ENCODE peak calls at places on chromosomes 4 and X, in nine cellular contexts. U is H54, B is heart left ventricle, E is lower leg skin, M is A549, W is stomach, K is esophagus squamous epithelium, X is transverse colon, F is IMR-90. N is an unnamed sample.

GRCh38 chr4:181006509-181007290 is 1236.5 kb upstream of the TENM3 start:
- DNase-seq in F (no peak), B (no peak), E (no peak), K (no peak), U (no peak), M (no peak), X (no peak), W (no peak), N (no peak)

GRCh38 chr4:132770776-132771175 is 378.3 kb upstream of the PCDH10 start:
- DNase-seq in K (no peak), M (no peak), F (no peak), X (no peak), B (no peak), U (no peak), E (no peak), W (no peak), N (no peak)

GRCh38 chr4:80255374-80256095 is 10.9 kb upstream of the FGF5 start:
- DNase-seq in W (no peak), E (no peak), B (no peak), U (no peak), M (no peak), F (peak), K (no peak), X (no peak), N (no peak)

GRCh38 chr4:176258135-176258534 is 10.9 kb downstream of the ASB5 start:
- DNase-seq in F (no peak), B (no peak), W (no peak), E (no peak), X (no peak), U (no peak), M (no peak), K (no peak), N (no peak)

GRCh38 chr4:82050806-82051205 is 323.0 kb downstream of the HNRNPD start:
- DNase-seq in B (no peak), E (no peak), F (no peak), K (no peak), M (no peak), X (no peak), W (no peak), U (no peak), N (no peak)

GRCh38 chrX:370963-371745 is 15.6 kb downstream of the PPP2R3B start:
- DNase-seq in W (no peak), K (no peak), F (no peak), B (no peak), X (no peak), E (no peak), M (no peak), U (no peak), N (no peak)

GRCh38 chr4:83657336-83657735 is 121.4 kb downstream of the GPAT3 start:
- DNase-seq in M (no peak), F (no peak), W (no peak), X (no peak), B (no peak), U (no peak), E (no peak), K (no peak), N (no peak)

GRCh38 chr4:102358128-102358527 is 12.8 kb upstream of the SLC39A8 start:
- DNase-seq in F (no peak), W (no peak), M (no peak), U (no peak), X (no peak), B (no peak), E (no peak), K (no peak), N (no peak)

GRCh38 chr4:80540785-80541469 is 205.4 kb downstream of the CFAP299 start:
- DNase-seq in U (no peak), X (no peak), M (no peak), K (no peak), B (no peak), E (no peak), W (no peak), F (peak), N (no peak)

GRCh38 chrX:107826286-107827136 is 845 bp downstream of the MID2 start:
- DNase-seq in W (peak), U (peak), K (no peak), X (peak), M (peak), F (peak), B (peak), E (no peak), N (no peak)

GRCh38 chr4:36333303-36333877 is 52.0 kb downstream of the DTHD1 start:
- DNase-seq in U (no peak), M (no peak), E (no peak), B (no peak), K (no peak), F (no peak), X (no peak), W (no peak), N (no peak)

GRCh38 chr4:13966241-13967195 is 339.0 kb upstream of the BOD1L1 start:
- DNase-seq in K (no peak), E (no peak), M (no peak), X (no peak), F (peak), B (no peak), U (peak), W (no peak), N (no peak)

GRCh38 chr4:165784672-165785071 is 88.4 kb upstream of the TLL1 start:
- DNase-seq in B (peak), U (no peak), M (no peak), W (no peak), X (no peak), K (no peak), F (no peak), E (no peak), N (no peak)

GRCh38 chr4:98514930-98515809 is 143.2 kb downstream of the TSPAN5 start:
- DNase-seq in U (no peak), M (no peak), W (no peak), E (no peak), B (no peak), K (no peak), F (peak), X (no peak), N (no peak)

GRCh38 chrX:129779747-129780146 is at the start of gene SASH3:
- DNase-seq in M (no peak), B (peak), E (no peak), F (no peak), X (peak), K (peak), U (no peak), W (peak), N (no peak)

GRCh38 chrX:39144323-39144722 is 343.1 kb downstream of the MID1IP1 start:
- DNase-seq in K (no peak), B (no peak), X (no peak), U (no peak), E (no peak), W (no peak), F (no peak), M (no peak), N (no peak)

GRCh38 chr4:181685461-181685860 is 557.7 kb upstream of the TENM3 start:
- DNase-seq in B (no peak), X (no peak), K (no peak), E (no peak), W (no peak), M (no peak), U (no peak), F (peak), N (no peak)

GRCh38 chr4:5979981-5980380 is 38.2 kb downstream of the C4orf50 start:
- DNase-seq in E (peak), M (peak), U (no peak), K (no peak), B (no peak), X (no peak), W (peak), F (no peak), N (no peak)

GRCh38 chrX:7147431-7147977 is at the start of gene STS:
- DNase-seq in E (peak), U (no peak), K (peak), F (peak), X (peak), W (peak), M (no peak), B (peak), N (no peak)

GRCh38 chr4:167614866-167615265 is 380.6 kb upstream of the SPOCK3 start:
- DNase-seq in W (no peak), B (no peak), M (no peak), F (no peak), K (no peak), U (no peak), E (no peak), X (no peak), N (no peak)

GRCh38 chrX:106356580-106356979 is 188.5 kb downstream of the PWWP3B start:
- DNase-seq in M (no peak), W (no peak), B (no peak), K (no peak), X (no peak), E (no peak), U (no peak), F (no peak), N (no peak)

GRCh38 chrX:136112286-136112685 is 35.0 kb upstream of the FHL1 start:
- DNase-seq in E (no peak), U (no peak), X (no peak), F (no peak), M (no peak), K (no peak), B (no peak), W (no peak), N (no peak)

GRCh38 chrX:120380699-120381098 is 18.8 kb downstream of the ATP1B4 start:
- DNase-seq in M (peak), K (no peak), F (no peak), W (no peak), B (no peak), E (no peak), U (no peak), X (no peak), N (no peak)

GRCh38 chrX:112147206-112147605 is 64.6 kb upstream of the TRPC5 start:
- DNase-seq in M (peak), B (no peak), F (peak), W (no peak), K (no peak), U (no peak), E (no peak), X (no peak), N (no peak)

GRCh38 chr4:14178421-14178820 is 550.9 kb upstream of the BOD1L1 start:
- DNase-seq in U (no peak), W (no peak), K (no peak), E (no peak), M (peak), X (no peak), F (peak), B (no peak), N (no peak)

GRCh38 chrX:74535211-74535621 is 79.2 kb downstream of the RLIM start:
- DNase-seq in K (no peak), U (no peak), W (no peak), B (no peak), M (peak), E (no peak), F (peak), X (peak), N (peak)

GRCh38 chrX:119015407-119016242 is 41.2 kb downstream of the LONRF3 start:
- DNase-seq in F (peak), X (peak), U (peak), M (peak), E (no peak), K (no peak), B (peak), W (peak), N (no peak)

GRCh38 chr4:41375561-41375960 is 118.8 kb downstream of the UCHL1 start:
- DNase-seq in U (no peak), F (no peak), B (peak), X (no peak), K (no peak), W (peak), M (no peak), E (no peak), N (no peak)

GRCh38 chr4:149264093-149264733 is 551.4 kb downstream of the IQCM start:
- DNase-seq in K (no peak), E (no peak), U (peak), B (peak), W (peak), X (peak), M (peak), F (peak), N (no peak)

GRCh38 chrX:30831082-30831481 is 58.0 kb downstream of the TAB3 start:
- DNase-seq in B (no peak), U (no peak), K (no peak), E (no peak), F (no peak), M (no peak), X (no peak), W (no peak), N (no peak)

GRCh38 chrX:129652565-129653169 is 2.1 kb downstream of the APLN start:
- DNase-seq in X (no peak), F (no peak), K (no peak), W (no peak), E (peak), M (no peak), U (no peak), B (no peak), N (peak)

GRCh38 chr4:139921551-139922184 is 232.3 kb downstream of the MAML3 start:
- DNase-seq in E (no peak), X (peak), B (no peak), F (no peak), U (no peak), K (no peak), W (peak), M (no peak), N (no peak)

GRCh38 chr4:75919914-75920313 is 17.7 kb upstream of the PPEF2 start:
- DNase-seq in B (peak), F (peak), E (no peak), U (no peak), W (no peak), M (no peak), X (peak), K (no peak), N (no peak)

GRCh38 chrX:9995855-9996339 is 28.7 kb downstream of the CLDN34 start:
- DNase-seq in U (peak), B (peak), F (peak), E (peak), K (no peak), W (peak), M (peak), X (peak), N (no peak)

GRCh38 chr4:73376962-73377361 is 27.1 kb upstream of the ALB start:
- DNase-seq in U (no peak), B (no peak), F (no peak), E (no peak), W (no peak), X (no peak), M (no peak), K (no peak), N (no peak)

GRCh38 chrX:66731398-66731797 is 92.5 kb upstream of the EDA2R start:
- DNase-seq in W (no peak), K (no peak), M (peak), B (no peak), F (peak), U (no peak), X (no peak), E (no peak), N (no peak)

GRCh38 chr4:139014391-139015268 is 951 bp upstream of the NOCT start:
- DNase-seq in X (no peak), F (peak), B (no peak), W (no peak), U (peak), M (peak), K (no peak), E (no peak), N (no peak)

GRCh38 chr4:123986268-123986798 is 589.7 kb downstream of the SPRY1 start:
- DNase-seq in E (no peak), B (peak), F (peak), W (no peak), K (peak), X (peak), U (peak), M (no peak), N (no peak)

DNA sequence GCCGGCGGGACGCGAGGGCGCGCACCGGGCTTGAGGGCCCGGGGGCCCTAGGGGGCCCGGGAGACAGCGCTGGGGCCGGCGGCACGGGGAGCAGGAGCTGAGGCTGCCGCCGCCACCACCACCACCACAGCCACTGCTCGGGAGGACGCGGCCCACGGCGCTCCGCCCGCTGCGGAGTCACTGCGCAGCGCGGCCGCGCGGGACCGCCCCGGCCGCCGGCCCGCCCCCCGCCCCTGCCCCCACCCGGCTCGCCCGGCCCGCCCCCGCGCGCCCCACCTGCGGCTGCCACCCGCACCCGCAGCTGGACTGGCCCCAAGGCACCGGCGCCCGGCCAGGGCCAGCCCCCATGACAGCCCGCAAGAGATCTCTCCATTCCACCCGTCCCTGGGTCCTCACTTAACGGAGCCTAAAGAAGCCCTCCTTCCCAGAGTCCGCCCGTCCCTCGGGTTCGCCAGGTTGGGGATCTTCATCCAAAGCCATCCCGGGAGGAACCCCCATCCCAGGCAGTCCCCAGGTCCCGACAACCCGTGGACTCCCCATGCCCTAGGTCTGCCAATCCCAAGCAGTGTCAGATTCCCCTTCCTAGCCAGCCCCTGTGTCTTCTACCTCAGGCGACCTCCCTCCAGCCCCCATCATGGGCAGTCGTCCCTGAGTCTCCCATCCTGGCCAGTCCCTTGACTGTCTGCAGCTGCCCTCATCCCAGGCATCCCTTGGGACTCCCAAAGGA is 40.0 kb upstream of the IQSEC2 start:
- DNase-seq in X (peak), F (no peak), W (no peak), E (no peak), B (no peak), U (no peak), K (no peak), M (no peak), N (no peak)
- TF ChIP-seq POLR2A in X (no peak), F (no peak), W (no peak), E (no peak), B (peak), U (peak), K (no peak), M (peak), N (no peak)

GRCh38 chr4:174654634-174655033 is 132.3 kb upstream of the HPGD start:
- DNase-seq in E (no peak), M (no peak), W (no peak), U (no peak), X (no peak), K (no peak), F (no peak), B (no peak), N (no peak)
- TF ChIP-seq POLR2A in E (no peak), M (no peak), W (no peak), U (no peak), X (no peak), K (no peak), F (no peak), B (no peak), N (no peak)

GRCh38 chr4:15951781-15952180 is 11.2 kb downstream of the FGFBP2 start:
- DNase-seq in X (no peak), M (no peak), K (no peak), E (no peak), F (no peak), W (no peak), B (no peak), U (no peak), N (no peak)
- TF ChIP-seq POLR2A in X (no peak), M (no peak), K (no peak), E (no peak), F (no peak), W (no peak), B (no peak), U (no peak), N (no peak)

GRCh38 chrX:21838937-21839333 is 482 bp upstream of the MBTPS2 start:
- DNase-seq in K (no peak), F (peak), B (no peak), W (no peak), U (no peak), M (peak), X (no peak), E (no peak), N (no peak)

GRCh38 chrX:21840199-21840557 is 761 bp downstream of the MBTPS2 start:
- DNase-seq in K (no peak), F (peak), U (no peak), B (no peak), E (no peak), M (no peak), W (no peak), X (no peak), N (no peak)

GRCh38 chrX:21843179-21843578 is 3.8 kb downstream of the MBTPS2 start:
- DNase-seq in F (peak), X (no peak), M (peak), E (no peak), K (no peak), U (no peak), W (no peak), B (no peak), N (no peak)

GRCh38 chrX:21837056-21837455 is 2.4 kb upstream of the MBTPS2 start:
- DNase-seq in E (no peak), W (no peak), F (no peak), B (no peak), U (no peak), X (no peak), K (no peak), M (no peak), N (no peak)

GRCh38 chrX:21839334-21840198 is at the start of gene MBTPS2:
- DNase-seq in E (peak), K (peak), F (peak), W (peak), U (peak), X (peak), B (peak), M (peak), N (no peak)
- TF ChIP-seq POLR2A in E (no peak), K (no peak), F (peak), W (no peak), U (peak), X (peak), B (peak), M (peak), N (peak)

DNA sequence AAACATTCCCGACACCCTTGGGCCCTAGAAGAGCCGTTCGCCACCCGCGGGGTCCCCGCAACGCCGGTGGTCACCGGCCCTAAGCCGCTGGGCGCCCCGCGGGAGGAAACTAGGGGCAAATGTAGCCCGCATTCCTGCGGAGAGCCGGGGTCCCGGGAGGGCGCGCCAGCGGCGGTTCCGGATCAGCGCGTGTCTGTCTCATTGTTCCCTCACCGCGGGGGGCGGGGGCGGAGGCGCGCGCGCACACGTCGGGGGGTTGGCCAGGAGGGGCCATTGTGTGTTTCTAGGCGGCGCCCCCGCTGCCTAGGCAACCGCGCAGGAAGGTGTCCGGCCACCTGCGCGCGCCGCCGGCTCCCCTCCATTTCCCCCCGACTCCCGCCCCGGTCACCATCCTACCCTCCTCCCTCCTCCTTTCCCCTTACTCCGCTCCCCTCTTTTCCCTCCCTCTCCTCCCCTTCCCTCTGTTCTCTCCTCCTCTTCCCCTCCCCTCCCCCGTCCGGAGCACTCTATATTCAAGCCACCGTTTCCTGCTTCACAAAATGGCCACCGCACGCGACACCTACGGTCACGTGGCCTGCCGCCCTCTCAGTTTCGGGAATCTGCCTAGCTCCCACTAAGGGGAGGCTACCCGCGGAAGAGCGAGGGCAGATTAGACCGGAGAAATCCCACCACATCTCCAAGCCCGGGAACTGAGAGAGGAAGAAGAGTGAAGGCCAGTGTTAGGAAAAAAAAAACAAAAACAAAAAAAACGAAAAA is 796 bp upstream of the DDX3X start:
- DNase-seq in W (peak), M (peak), K (peak), B (peak), E (peak), U (no peak), X (peak), F (peak), N (peak)
- TF ChIP-seq POLR2A in W (no peak), M (peak), K (no peak), B (peak), E (no peak), U (peak), X (peak), F (no peak), N (no peak)